ENCODE peak calls at places on chromosomes 16 and 17, in five cellular contexts. One of them, this sample, is unnamed. For H3K9me3 and H3K4me1, the result is how much of the 10 kb centered on the place peaks cover.

GRCh38 chr17:82241183-82241925 is 12.5 kb downstream of the SLC16A3 start:
- DNase-seq in small intestine: peak
- DNase-seq in stomach: peak
- DNase-seq in endothelial cell of umbilical vein: peak
- DNase-seq in left ventricle myocardium inferior: peak
- DNase-seq in this sample: peak

GRCh38 chr17:59669411-59669810 is 37.8 kb downstream of the PTRH2 start:
- DNase-seq in small intestine: peak
- DNase-seq in stomach: no peak
- DNase-seq in endothelial cell of umbilical vein: no peak
- DNase-seq in left ventricle myocardium inferior: no peak
- DNase-seq in this sample: no peak

GRCh38 chr17:77654861-77655260 is 303.6 kb upstream of the TNRC6C start:
- DNase-seq in small intestine: no peak
- DNase-seq in stomach: no peak
- DNase-seq in endothelial cell of umbilical vein: no peak
- DNase-seq in left ventricle myocardium inferior: no peak
- DNase-seq in this sample: no peak

GRCh38 chr16:23711785-23712184 is 1.2 kb downstream of the ERN2 start:
- DNase-seq in small intestine: peak
- DNase-seq in stomach: peak
- DNase-seq in endothelial cell of umbilical vein: no peak
- DNase-seq in left ventricle myocardium inferior: no peak
- DNase-seq in this sample: no peak

GRCh38 chr17:74712756-74713155 is at the start of gene CD300LF:
- DNase-seq in small intestine: no peak
- DNase-seq in stomach: no peak
- DNase-seq in endothelial cell of umbilical vein: no peak
- DNase-seq in left ventricle myocardium inferior: peak
- DNase-seq in this sample: no peak

GRCh38 chr16:9091867-9092281 is 430 bp downstream of the HAPSTR1 start:
- DNase-seq in small intestine: no peak
- DNase-seq in stomach: peak
- DNase-seq in endothelial cell of umbilical vein: peak
- DNase-seq in left ventricle myocardium inferior: peak
- DNase-seq in this sample: peak

GRCh38 chr16:66751135-66751991 is at the start of gene DYNC1LI2:
- DNase-seq in small intestine: peak
- DNase-seq in stomach: peak
- DNase-seq in endothelial cell of umbilical vein: peak
- DNase-seq in left ventricle myocardium inferior: peak
- DNase-seq in this sample: peak

GRCh38 chr17:9907883-9908648 is 3.0 kb upstream of the RCVRN start:
- DNase-seq in small intestine: no peak
- DNase-seq in stomach: no peak
- DNase-seq in endothelial cell of umbilical vein: no peak
- DNase-seq in left ventricle myocardium inferior: no peak
- DNase-seq in this sample: no peak

GRCh38 chr17:47120521-47121095 is 68.5 kb downstream of the CDC27 start:
- DNase-seq in small intestine: no peak
- DNase-seq in stomach: no peak
- DNase-seq in endothelial cell of umbilical vein: no peak
- DNase-seq in left ventricle myocardium inferior: no peak
- DNase-seq in this sample: no peak

GRCh38 chr17:72978593-72979218 is 113.8 kb downstream of the SLC39A11 start:
- DNase-seq in small intestine: no peak
- DNase-seq in stomach: no peak
- DNase-seq in endothelial cell of umbilical vein: no peak
- DNase-seq in left ventricle myocardium inferior: no peak
- DNase-seq in this sample: no peak

GRCh38 chr16:59192551-59193199 is 458.6 kb upstream of the GOT2 start:
- DNase-seq in small intestine: no peak
- DNase-seq in stomach: no peak
- DNase-seq in endothelial cell of umbilical vein: peak
- DNase-seq in left ventricle myocardium inferior: no peak
- DNase-seq in this sample: peak

GRCh38 chr17:9230346-9230745 is 209.0 kb downstream of the NTN1 start:
- DNase-seq in small intestine: no peak
- DNase-seq in stomach: no peak
- DNase-seq in endothelial cell of umbilical vein: no peak
- DNase-seq in left ventricle myocardium inferior: no peak
- DNase-seq in this sample: peak

GRCh38 chr16:27217256-27217655 is 13.9 kb downstream of the KDM8 start:
- DNase-seq in small intestine: no peak
- DNase-seq in stomach: no peak
- DNase-seq in endothelial cell of umbilical vein: no peak
- DNase-seq in left ventricle myocardium inferior: no peak
- DNase-seq in this sample: peak

GRCh38 chr16:63998-64913 is 8.2 kb downstream of the RHBDF1 start:
- DNase-seq in small intestine: no peak
- DNase-seq in stomach: peak
- DNase-seq in endothelial cell of umbilical vein: no peak
- DNase-seq in left ventricle myocardium inferior: no peak
- DNase-seq in this sample: no peak

GRCh38 chr17:12024332-12024731 is 3.7 kb downstream of the MAP2K4 start:
- DNase-seq in small intestine: no peak
- DNase-seq in stomach: no peak
- DNase-seq in endothelial cell of umbilical vein: no peak
- DNase-seq in left ventricle myocardium inferior: no peak
- DNase-seq in this sample: peak

GRCh38 chr17:4310349-4311060 is 46.7 kb upstream of the ANKFY1 start:
- DNase-seq in small intestine: peak
- DNase-seq in stomach: peak
- DNase-seq in endothelial cell of umbilical vein: peak
- DNase-seq in left ventricle myocardium inferior: no peak
- DNase-seq in this sample: no peak
- H3K9me3 ChIP-seq in small intestine: under half
- H3K9me3 ChIP-seq in stomach: under half
- H3K9me3 ChIP-seq in endothelial cell of umbilical vein: under half
- H3K9me3 ChIP-seq in left ventricle myocardium inferior: under half
- H3K9me3 ChIP-seq in this sample: under half

GRCh38 chr17:14098246-14098645 is 28.9 kb downstream of the COX10 start:
- DNase-seq in small intestine: peak
- DNase-seq in stomach: no peak
- DNase-seq in endothelial cell of umbilical vein: no peak
- DNase-seq in left ventricle myocardium inferior: no peak
- DNase-seq in this sample: peak

GRCh38 chr17:14092808-14093207 is 23.5 kb downstream of the COX10 start:
- DNase-seq in small intestine: peak
- DNase-seq in stomach: no peak
- DNase-seq in endothelial cell of umbilical vein: no peak
- DNase-seq in left ventricle myocardium inferior: no peak
- DNase-seq in this sample: no peak

GRCh38 chr17:14094676-14095075 is 25.4 kb downstream of the COX10 start:
- DNase-seq in small intestine: no peak
- DNase-seq in stomach: no peak
- DNase-seq in endothelial cell of umbilical vein: no peak
- DNase-seq in left ventricle myocardium inferior: no peak
- DNase-seq in this sample: no peak

GRCh38 chr17:14095202-14095601 is 25.9 kb downstream of the COX10 start:
- DNase-seq in small intestine: no peak
- DNase-seq in stomach: no peak
- DNase-seq in endothelial cell of umbilical vein: no peak
- DNase-seq in left ventricle myocardium inferior: no peak
- DNase-seq in this sample: no peak

DNA sequence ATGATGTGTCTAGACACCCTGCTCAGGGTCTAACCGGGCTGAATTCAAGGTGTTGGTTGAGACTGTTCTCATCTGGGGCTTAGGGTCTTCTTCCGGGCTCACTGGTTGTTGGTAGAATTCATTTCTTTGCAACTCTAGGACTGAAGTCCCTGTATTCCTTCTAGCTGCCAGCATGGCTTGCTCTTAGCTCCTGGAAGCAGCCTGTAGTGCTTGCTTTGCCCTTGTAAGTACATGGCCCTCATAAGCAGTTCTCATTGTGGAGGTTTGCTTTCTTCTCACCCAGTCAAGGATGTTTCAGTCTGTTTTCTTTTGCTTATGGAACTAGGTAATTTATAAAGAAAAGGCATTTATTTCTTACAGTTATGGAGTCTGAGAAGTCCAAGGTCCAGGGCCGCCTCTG is 26.3 kb downstream of the COX10 start:
- DNase-seq in small intestine: no peak
- DNase-seq in stomach: no peak
- DNase-seq in endothelial cell of umbilical vein: no peak
- DNase-seq in left ventricle myocardium inferior: no peak
- DNase-seq in this sample: no peak
- H3K4me1 ChIP-seq in small intestine: under half
- H3K4me1 ChIP-seq in stomach: under half
- H3K4me1 ChIP-seq in endothelial cell of umbilical vein: under half
- H3K4me1 ChIP-seq in left ventricle myocardium inferior: half or more
- H3K4me1 ChIP-seq in this sample: under half

GRCh38 chr17:43169561-43170139 is 1.4 kb upstream of the NBR1 start:
- DNase-seq in small intestine: peak
- DNase-seq in stomach: peak
- DNase-seq in endothelial cell of umbilical vein: no peak
- DNase-seq in left ventricle myocardium inferior: peak
- DNase-seq in this sample: peak
- H3K4me3 ChIP-seq in small intestine: peak
- H3K4me3 ChIP-seq in stomach: peak
- H3K4me3 ChIP-seq in endothelial cell of umbilical vein: peak
- H3K4me3 ChIP-seq in left ventricle myocardium inferior: peak
- H3K4me3 ChIP-seq in this sample: peak

GRCh38 chr16:48586083-48586482 is 23.9 kb downstream of the N4BP1 start:
- DNase-seq in small intestine: no peak
- DNase-seq in stomach: no peak
- DNase-seq in endothelial cell of umbilical vein: no peak
- DNase-seq in left ventricle myocardium inferior: no peak
- DNase-seq in this sample: no peak
- H3K9me3 ChIP-seq in small intestine: under half
- H3K9me3 ChIP-seq in stomach: under half
- H3K9me3 ChIP-seq in endothelial cell of umbilical vein: under half
- H3K9me3 ChIP-seq in left ventricle myocardium inferior: under half
- H3K9me3 ChIP-seq in this sample: under half

DNA sequence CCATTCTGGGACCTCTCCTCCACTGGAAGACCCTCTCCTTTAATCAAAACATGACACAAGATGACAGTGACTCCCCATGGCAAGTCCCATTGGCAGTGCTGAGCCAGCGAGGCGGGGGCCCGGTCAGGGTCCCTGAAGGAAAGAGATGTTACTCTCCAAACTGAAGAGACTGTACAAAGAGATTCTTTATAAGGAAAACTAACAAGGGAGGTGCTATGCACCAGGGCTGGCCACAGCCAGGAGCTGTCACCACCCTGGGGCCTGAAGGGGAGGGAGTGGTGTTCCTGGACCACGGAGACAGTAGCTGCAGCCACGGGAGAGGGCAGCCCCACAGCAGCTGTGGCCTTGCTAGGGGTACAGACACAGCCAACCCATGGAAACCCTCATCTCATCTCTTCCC is 123.1 kb downstream of the XYLT1 start:
- DNase-seq in small intestine: no peak
- DNase-seq in stomach: no peak
- DNase-seq in endothelial cell of umbilical vein: no peak
- DNase-seq in left ventricle myocardium inferior: peak
- DNase-seq in this sample: no peak
- H3K4me1 ChIP-seq in small intestine: under half
- H3K4me1 ChIP-seq in stomach: half or more
- H3K4me1 ChIP-seq in endothelial cell of umbilical vein: under half
- H3K4me1 ChIP-seq in left ventricle myocardium inferior: half or more
- H3K4me1 ChIP-seq in this sample: under half

DNA sequence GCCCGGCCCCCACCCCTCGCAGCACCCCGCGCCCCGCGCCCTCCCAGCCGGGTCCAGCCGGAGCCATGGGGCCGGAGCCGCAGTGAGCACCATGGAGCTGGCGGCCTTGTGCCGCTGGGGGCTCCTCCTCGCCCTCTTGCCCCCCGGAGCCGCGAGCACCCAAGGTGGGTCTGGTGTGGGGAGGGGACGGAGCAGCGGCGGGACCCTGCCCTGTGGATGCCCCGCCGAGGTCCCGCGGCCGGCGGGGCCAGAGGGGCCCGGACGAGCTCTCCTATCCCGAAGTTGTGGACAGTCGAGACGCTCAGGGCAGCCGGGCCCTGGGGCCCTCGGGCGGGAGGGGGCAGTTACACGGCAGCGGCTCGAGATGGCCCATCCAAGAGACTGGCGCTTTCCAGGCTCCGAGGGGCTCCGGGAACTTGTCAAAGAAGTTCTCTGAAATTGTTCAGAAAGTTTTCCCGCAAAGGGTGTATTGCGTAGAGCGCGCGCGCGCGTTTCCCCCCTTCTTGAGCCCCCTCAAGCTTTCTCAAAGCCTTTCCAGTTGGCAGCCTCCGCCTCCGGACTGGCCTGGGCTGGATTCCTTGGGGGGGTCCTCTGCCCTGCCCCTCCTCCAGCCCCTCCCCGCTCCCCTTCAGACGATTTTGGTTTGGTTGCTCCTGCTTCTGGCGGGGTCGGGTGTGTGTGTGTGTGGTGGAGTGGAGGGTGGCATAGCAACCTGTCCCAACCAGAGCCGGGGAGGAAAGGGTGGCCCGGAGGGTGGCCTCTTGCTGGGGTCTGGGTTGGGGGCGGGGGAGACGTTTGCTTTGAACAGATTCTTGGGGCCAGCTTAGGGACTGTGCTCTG is 504 bp downstream of the ERBB2 start:
- DNase-seq in small intestine: no peak
- DNase-seq in stomach: no peak
- DNase-seq in endothelial cell of umbilical vein: peak
- DNase-seq in left ventricle myocardium inferior: no peak
- DNase-seq in this sample: peak
- H3K4me3 ChIP-seq in small intestine: peak
- H3K4me3 ChIP-seq in stomach: peak
- H3K4me3 ChIP-seq in endothelial cell of umbilical vein: peak
- H3K4me3 ChIP-seq in left ventricle myocardium inferior: peak
- H3K4me3 ChIP-seq in this sample: peak

GRCh38 chr17:32980230-32980629 is 11.4 kb upstream of the SPACA3 start:
- DNase-seq in small intestine: no peak
- DNase-seq in stomach: no peak
- DNase-seq in endothelial cell of umbilical vein: no peak
- DNase-seq in left ventricle myocardium inferior: no peak
- DNase-seq in this sample: no peak

GRCh38 chr17:32988481-32989101 is 3.1 kb upstream of the SPACA3 start:
- DNase-seq in small intestine: no peak
- DNase-seq in stomach: no peak
- DNase-seq in endothelial cell of umbilical vein: no peak
- DNase-seq in left ventricle myocardium inferior: no peak
- DNase-seq in this sample: no peak

DNA sequence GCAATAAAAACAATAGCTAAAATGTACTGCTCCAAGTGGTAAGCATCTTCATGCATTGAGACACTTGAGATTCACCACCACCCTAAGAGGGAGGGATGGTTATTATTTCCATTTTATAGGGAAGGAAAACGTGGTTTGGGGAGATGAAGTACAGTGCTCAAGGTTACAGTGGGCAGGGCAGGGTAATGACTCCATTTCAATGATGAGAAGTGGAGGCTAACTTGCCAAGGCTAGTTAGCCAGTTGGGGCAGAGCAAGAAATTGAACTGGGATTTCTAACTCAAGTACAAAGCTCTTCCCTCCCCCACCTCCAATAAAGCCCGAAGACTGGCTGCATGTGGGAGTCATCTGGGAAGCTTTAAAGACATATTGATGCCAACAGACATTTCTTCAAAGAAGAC is 6.3 kb upstream of the SPACA3 start:
- DNase-seq in small intestine: no peak
- DNase-seq in stomach: no peak
- DNase-seq in endothelial cell of umbilical vein: no peak
- DNase-seq in left ventricle myocardium inferior: no peak
- DNase-seq in this sample: no peak
- H3K9me3 ChIP-seq in small intestine: under half
- H3K9me3 ChIP-seq in stomach: under half
- H3K9me3 ChIP-seq in endothelial cell of umbilical vein: under half
- H3K9me3 ChIP-seq in left ventricle myocardium inferior: under half
- H3K9me3 ChIP-seq in this sample: under half

This sample was measured in adipocyte.